ENCODE peak calls at places on chromosome 1, in four cellular contexts. D is body of pancreas, U is AG04450, C is AG10803. H is an unnamed sample.

GRCh38 chr1:235649722-235650163 is at the start of gene GNG4:
- DNase-seq in C (no peak), D (no peak), U (no peak), H (no peak)

GRCh38 chr1:173122958-173123852 is 72.5 kb upstream of the TNFSF18 start:
- DNase-seq in U (peak; percentile 86), D (peak; percentile 77), C (peak; percentile 94), H (peak; percentile 89)

GRCh38 chr1:186634511-186634910 is 45.7 kb downstream of the PTGS2 start:
- DNase-seq in U (no peak), D (no peak), C (no peak), H (no peak)

GRCh38 chr1:47684518-47684917 is 246.7 kb downstream of the FOXD2 start:
- DNase-seq in U (no peak), C (no peak), D (no peak), H (no peak)

GRCh38 chr1:43564617-43565348 is 34.1 kb downstream of the PTPRF start:
- DNase-seq in U (no peak), C (no peak), D (no peak), H (no peak)

GRCh38 chr1:91779603-91780021 is 106.3 kb downstream of the TGFBR3 start:
- DNase-seq in U (no peak), D (peak; percentile 66), C (no peak), H (no peak)

GRCh38 chr1:157968503-157968902 is 24.9 kb upstream of the KIRREL1 start:
- DNase-seq in D (peak; percentile 61), U (peak; percentile 60), C (peak; percentile 82), H (no peak)

GRCh38 chr1:200512191-200512590 is 102.4 kb upstream of the ZNF281 start:
- DNase-seq in D (no peak), C (peak; percentile 78), U (peak; percentile 42), H (peak; percentile 21)

GRCh38 chr1:98702976-98703375 is 41.5 kb downstream of the SNX7 start:
- DNase-seq in D (no peak), C (peak; percentile 80), U (peak; percentile 16), H (peak; percentile 28)

GRCh38 chr1:228811655-228812315 is 76.5 kb downstream of the RHOU start:
- DNase-seq in D (no peak), U (no peak), C (no peak), H (no peak)

GRCh38 chr1:177958092-177958491 is 11.8 kb downstream of the SEC16B start:
- DNase-seq in D (no peak), C (no peak), U (no peak), H (no peak)

GRCh38 chr1:1230656-1231399 is 973 bp downstream of the SDF4 start:
- DNase-seq in D (peak; percentile 22), C (peak; percentile 73), U (no peak), H (peak; percentile 49)

GRCh38 chr1:109881906-109882287 is 28.8 kb upstream of the CSF1 start:
- DNase-seq in C (no peak), U (no peak), D (no peak), H (no peak)

GRCh38 chr1:113904292-113904673 is 316 bp downstream of the AP4B1 start:
- DNase-seq in C (no peak), U (no peak), D (no peak), H (no peak)

GRCh38 chr1:59678809-59679228 is 135.9 kb upstream of the HOOK1 start:
- DNase-seq in D (peak; percentile 47), U (peak; percentile 90), C (peak; percentile 98), H (peak; percentile 95)

GRCh38 chr1:31609512-31609911 is 8.0 kb upstream of the HCRTR1 start:
- DNase-seq in D (no peak), C (no peak), U (no peak), H (no peak)

GRCh38 chr1:98110674-98111073 is 189.8 kb upstream of the DPYD start:
- DNase-seq in D (no peak), U (no peak), C (peak; percentile 37), H (no peak)

GRCh38 chr1:15005116-15005515 is 148.4 kb upstream of the TMEM51 start:
- DNase-seq in D (peak; percentile 45), U (no peak), C (peak; percentile 38), H (no peak)

GRCh38 chr1:41102208-41102607 is 80.7 kb upstream of the SLFNL1 start:
- DNase-seq in D (peak; percentile 93), U (peak; percentile 92), C (peak; percentile 98), H (peak; percentile 97)

GRCh38 chr1:192580351-192580962 is 4.9 kb downstream of the RGS1 start:
- DNase-seq in C (peak; percentile 73), U (no peak), D (peak; percentile 61), H (no peak)

GRCh38 chr1:2247760-2248126 is 19.6 kb downstream of the SKI start:
- DNase-seq in C (no peak), D (no peak), U (no peak), H (no peak)

GRCh38 chr1:85322655-85323054 is 46.2 kb upstream of the BCL10 start:
- DNase-seq in U (no peak), D (no peak), C (no peak), H (no peak)

GRCh38 chr1:153357076-153357852 is 390 bp upstream of the S100A9 start:
- DNase-seq in U (no peak), D (peak; percentile 67), C (no peak), H (no peak)

GRCh38 chr1:165632491-165632890 is 1.5 kb downstream of the MGST3 start:
- DNase-seq in C (no peak), U (no peak), D (no peak), H (no peak)

GRCh38 chr1:38026592-38027200 is 14.2 kb downstream of the UTP11 start:
- DNase-seq in U (no peak), C (peak; percentile 62), D (peak; percentile 64), H (no peak)

GRCh38 chr1:203475012-203475981 is at the start of gene PRELP:
- DNase-seq in U (no peak), C (peak; percentile 72), D (peak; percentile 53), H (peak; percentile 29)

GRCh38 chr1:225242611-225243010 is 185.2 kb downstream of the LBR start:
- DNase-seq in U (no peak), C (no peak), D (no peak), H (no peak)

GRCh38 chr1:85952460-85952859 is 204.1 kb downstream of the COL24A1 start:
- DNase-seq in U (peak; percentile 2), C (no peak), D (no peak), H (no peak)

GRCh38 chr1:162248854-162249535 is 127.7 kb downstream of the SPATA46 start:
- DNase-seq in D (no peak), C (no peak), U (no peak), H (no peak)

GRCh38 chr1:21254335-21254951 is 35.8 kb downstream of the ECE1 start:
- DNase-seq in D (peak; percentile 61), C (peak; percentile 42), U (no peak), H (no peak)

GRCh38 chr1:225471453-225472301 is 43.8 kb upstream of the LBR start:
- DNase-seq in D (no peak), C (no peak), U (no peak), H (no peak)

GRCh38 chr1:185681034-185681633 is 53.1 kb upstream of the HMCN1 start:
- DNase-seq in C (peak; percentile 36), U (no peak), D (peak; percentile 42), H (no peak)

GRCh38 chr1:160522136-160522535 is 919 bp downstream of the SLAMF6 start:
- DNase-seq in D (no peak), C (no peak), U (no peak), H (no peak)
- H3K4me3 ChIP-seq in D (no peak overlapping the region), C (no peak overlapping the region), U (no peak overlapping the region), H (no peak overlapping the region)

DNA sequence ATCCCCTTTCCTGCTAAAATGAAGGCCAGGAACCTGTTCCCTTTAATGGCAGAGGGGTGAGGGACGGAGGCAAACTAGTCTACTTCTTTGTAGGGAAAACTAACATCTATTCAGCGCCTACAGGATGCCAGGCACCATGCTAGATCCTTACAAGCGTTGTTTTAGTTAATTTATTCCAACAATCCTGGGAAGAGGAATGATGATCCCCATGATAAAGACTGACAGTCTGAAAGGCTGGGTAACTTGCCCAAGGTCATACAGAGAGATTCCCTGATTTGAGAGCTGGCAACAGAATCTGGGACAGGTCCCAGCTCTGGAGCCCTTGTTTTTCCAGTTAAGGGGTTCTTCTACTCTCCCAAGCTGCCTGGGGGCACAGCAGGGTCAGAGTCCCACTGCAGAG is 662 bp upstream of the E2F2 start:
- DNase-seq in U (no peak), C (no peak), D (no peak), H (no peak)
- TF ChIP-seq CTCF in U (no peak), C (no peak), D (no peak), H (no peak)

GRCh38 chr1:245715970-245716369 is 561.2 kb downstream of the KIF26B start:
- DNase-seq in U (peak; percentile 48), D (no peak), C (peak; percentile 87), H (peak; percentile 75)
- H3K4me3 ChIP-seq in U (no peak overlapping the region), D (no peak overlapping the region), C (no peak overlapping the region), H (no peak overlapping the region)

DNA sequence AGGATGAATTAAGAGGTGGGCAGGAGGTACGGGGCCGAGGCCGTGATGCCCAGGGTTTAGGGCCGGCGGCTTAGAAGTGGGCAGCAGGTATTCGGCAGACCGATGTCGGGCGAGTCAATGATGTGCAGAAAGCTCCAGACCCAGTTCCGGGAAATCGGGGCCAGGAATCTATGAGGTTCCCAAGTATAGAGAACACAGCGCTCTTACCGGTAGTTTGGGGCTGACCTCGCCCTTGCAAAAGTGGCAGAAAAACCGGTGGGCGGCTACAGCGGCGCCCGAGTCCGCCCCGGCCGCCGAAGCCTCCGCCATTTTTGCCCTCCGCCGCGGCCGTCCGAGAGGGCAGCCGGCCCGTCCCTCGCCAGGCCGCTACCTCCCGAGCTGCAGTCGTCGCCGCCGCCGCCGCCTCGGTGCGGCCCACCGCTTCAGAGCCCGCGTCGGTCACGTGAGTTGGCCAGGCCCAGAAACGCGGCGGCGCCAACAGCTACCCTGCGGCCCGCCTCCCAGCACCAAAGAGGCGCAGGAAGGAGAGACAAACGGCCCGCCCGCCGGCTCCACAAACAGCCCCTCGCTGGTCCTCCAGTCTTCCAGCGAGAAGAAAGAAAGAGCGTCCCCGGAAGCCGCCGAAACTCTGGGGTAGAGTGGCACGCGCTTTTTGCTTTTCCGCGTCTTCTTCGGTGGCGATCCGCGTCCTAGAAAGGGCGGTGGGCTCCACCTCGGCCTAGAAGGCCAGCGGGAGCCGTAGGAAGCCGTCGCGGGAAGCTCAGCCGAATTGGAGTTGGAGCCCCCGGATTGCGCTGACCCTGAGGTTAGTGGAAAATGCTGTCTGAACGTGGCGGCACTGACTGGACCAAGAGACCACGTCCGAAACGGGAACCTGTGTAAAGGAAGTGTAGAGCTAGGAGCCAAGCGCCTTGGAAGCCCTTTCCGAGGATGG is at the start of the genes POLR3C and RNF115:
- DNase-seq in D (peak; percentile 94), U (peak; percentile 73), C (peak; percentile 94), H (peak; percentile 64)
- TF ChIP-seq CTCF in D (no peak), U (no peak), C (no peak), H (no peak)

H was measured in AG09309.